ENCODE peak calls at places on chromosomes 13 and 19, in six cellular contexts. Z, L, S, U, J and A are unnamed samples.

GRCh38 chr19:49224856-49225255 is 67.3 kb downstream of the TRPM4 start:
- DNase-seq in L (peak; percentile 82), J (peak; percentile 43), Z (peak; percentile 32), U (peak; percentile 37), S (peak; percentile 50), A (peak; percentile 20)

GRCh38 chr13:33676700-33677048 is 141.3 kb upstream of the RFC3 start:
- DNase-seq in U (peak; percentile 37), S (peak; percentile 73), J (peak; percentile 54), L (peak; percentile 48), Z (peak; percentile 31), A (peak; percentile 45)

GRCh38 chr19:29694669-29695627 is 20.1 kb downstream of the C19orf12 start:
- DNase-seq in Z (peak; percentile 82), S (peak; percentile 87), J (peak; percentile 51), U (peak; percentile 92), L (peak; percentile 80), A (no peak)

GRCh38 chr13:35923347-35923746 is 207.8 kb downstream of the DCLK1 start:
- DNase-seq in U (no peak), S (peak; percentile 52), J (peak; percentile 70), L (peak; percentile 84), Z (peak; percentile 26), A (peak; percentile 50)

GRCh38 chr19:23393121-23393520 is 2.1 kb downstream of the ZNF91 start:
- DNase-seq in J (no peak), U (no peak), Z (no peak), L (no peak), S (no peak), A (no peak)

GRCh38 chr19:4575267-4575793 is 15.8 kb upstream of the SEMA6B start:
- DNase-seq in J (peak; percentile 85), S (peak; percentile 91), Z (peak; percentile 68), U (peak; percentile 64), L (peak; percentile 99), A (peak; percentile 73)

GRCh38 chr13:48412881-48413351 is at the start of gene LPAR6:
- DNase-seq in U (no peak), L (no peak), S (no peak), J (peak; percentile 81), Z (no peak), A (peak; percentile 75)

GRCh38 chr19:40599331-40600085 is 1.7 kb upstream of the LTBP4 start:
- DNase-seq in L (no peak), S (no peak), Z (no peak), U (no peak), J (no peak), A (peak; percentile 17)

GRCh38 chr19:42498387-42498786 is 29.9 kb downstream of the CEACAM1 start:
- DNase-seq in J (no peak), Z (no peak), L (no peak), S (no peak), U (no peak), A (no peak)

GRCh38 chr13:33536639-33537425 is 251.3 kb upstream of the STARD13 start:
- DNase-seq in L (peak; percentile 50), J (peak; percentile 68), Z (no peak), U (no peak), S (no peak), A (no peak)

GRCh38 chr19:38682195-38682867 is 34.9 kb downstream of the ACTN4 start:
- DNase-seq in U (no peak), S (no peak), J (no peak), L (no peak), Z (no peak), A (no peak)
- H3K4me1 ChIP-seq in U (peaks cover 92% of the 10 kb centered on the region), S (peaks cover 97% of the 10 kb centered on the region), J (peaks cover 47% of the 10 kb centered on the region), L (peaks cover 63% of the 10 kb centered on the region), Z (peaks cover 100% of the 10 kb centered on the region), A (peaks cover 36% of the 10 kb centered on the region)

GRCh38 chr13:21475115-21475514 is 16.0 kb upstream of the ZDHHC20 start:
- DNase-seq in U (no peak), L (no peak), S (no peak), J (no peak), Z (no peak), A (no peak)

GRCh38 chr13:21481359-21481758 is 22.3 kb upstream of the ZDHHC20 start:
- DNase-seq in U (no peak), S (no peak), J (no peak), Z (no peak), L (no peak), A (no peak)

GRCh38 chr13:21478881-21479808 is 20.0 kb upstream of the ZDHHC20 start:
- DNase-seq in S (no peak), Z (no peak), U (no peak), J (peak; percentile 65), L (no peak), A (peak; percentile 17)

GRCh38 chr13:21476893-21477472 is 17.9 kb upstream of the ZDHHC20 start:
- DNase-seq in L (peak; percentile 80), U (peak; percentile 73), J (peak; percentile 71), Z (peak; percentile 77), S (peak; percentile 84), A (peak; percentile 37)
- H3K27ac ChIP-seq in L (no peak overlapping the region), U (no peak overlapping the region), J (no peak overlapping the region), Z (peak overlapping the region; percentile 59), S (peak overlapping the region; percentile 30), A (no peak overlapping the region)

GRCh38 chr19:18744019-18744418 is 47.1 kb downstream of the COMP start:
- DNase-seq in S (no peak), L (no peak), Z (no peak), U (no peak), J (no peak), A (no peak)
- H3K4me1 ChIP-seq in S (peaks cover 28% of the 10 kb centered on the region), L (no peaks in the 10 kb centered on the region), Z (peaks cover 38% of the 10 kb centered on the region), U (no peaks in the 10 kb centered on the region), J (no peaks in the 10 kb centered on the region), A (no peaks in the 10 kb centered on the region)

DNA sequence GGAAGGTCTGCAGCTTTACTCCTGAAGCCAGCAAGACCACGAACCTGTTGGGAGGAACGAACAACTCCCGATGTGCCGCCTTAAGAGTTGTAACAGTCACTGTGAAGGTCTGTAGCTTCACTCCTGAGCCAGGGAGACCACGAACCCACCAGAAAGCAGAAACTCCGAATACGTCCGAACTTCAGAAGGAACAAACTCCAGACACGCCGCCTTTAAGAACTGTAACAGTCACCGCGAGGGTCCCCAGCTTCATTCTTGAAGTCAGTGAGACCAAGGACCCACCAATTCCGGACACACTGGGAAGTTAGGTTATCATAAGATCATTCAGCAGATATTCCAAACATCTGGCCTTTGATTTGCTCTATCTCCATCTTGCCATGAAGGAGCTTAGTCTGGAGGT is 1623.0 kb downstream of the SLITRK1 start:
- DNase-seq in Z (no peak), S (no peak), L (no peak), J (no peak), U (no peak), A (no peak)
- H3K27ac ChIP-seq in Z (no peak overlapping the region), S (no peak overlapping the region), L (no peak overlapping the region), J (no peak overlapping the region), U (no peak overlapping the region), A (no peak overlapping the region)

DNA sequence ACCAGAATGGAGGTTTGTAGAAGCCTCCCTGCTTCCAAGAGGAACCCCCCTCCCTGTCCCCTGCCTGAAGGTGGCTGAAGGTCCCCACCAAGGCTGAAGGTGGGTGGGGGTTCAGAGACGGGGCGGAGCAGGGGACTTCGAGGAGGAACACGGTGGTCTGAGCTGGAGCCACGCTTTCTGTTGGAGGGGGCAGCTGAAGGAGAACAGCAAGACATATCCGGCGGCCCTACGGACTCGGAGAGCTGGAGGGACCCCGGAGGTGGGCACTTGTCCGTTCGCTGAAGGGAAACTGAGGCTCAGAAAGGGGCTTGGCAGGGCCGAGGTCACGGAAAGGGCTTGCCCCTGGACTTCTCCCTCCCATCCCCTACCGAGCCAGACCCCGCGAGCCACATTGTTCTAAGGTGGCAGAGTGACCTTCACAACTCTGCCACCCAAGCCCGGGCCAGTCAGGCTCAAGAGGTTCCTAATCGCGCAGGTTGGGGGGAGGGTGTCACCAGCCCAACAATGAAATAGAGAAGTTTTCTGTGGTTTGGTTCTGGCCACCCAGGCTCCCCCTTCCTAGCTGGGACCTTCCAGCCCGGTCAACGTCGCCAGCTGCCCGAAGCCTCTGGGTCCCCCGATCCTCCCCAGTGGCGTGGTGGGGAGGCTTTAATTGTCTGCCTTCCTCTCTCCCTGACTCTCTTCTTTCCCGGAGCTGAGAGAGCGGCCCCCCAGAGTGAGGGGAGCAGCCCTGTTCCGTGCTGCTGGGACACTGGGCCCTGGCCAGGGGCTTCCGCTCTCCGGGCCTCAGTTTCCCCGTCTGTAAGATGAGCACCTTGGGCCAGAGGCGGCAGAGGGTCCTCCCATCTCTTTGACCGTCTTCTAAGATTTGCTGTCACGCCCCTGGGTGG is 15.5 kb upstream of the KCNN1 start:
- DNase-seq in S (no peak), U (no peak), Z (no peak), J (no peak), L (no peak), A (no peak)
- H3K4me1 ChIP-seq in S (peaks cover 49% of the 10 kb centered on the region), U (peaks cover 15% of the 10 kb centered on the region), Z (peaks cover 58% of the 10 kb centered on the region), J (peaks cover 2% of the 10 kb centered on the region), L (peaks cover 20% of the 10 kb centered on the region), A (peaks cover 4% of the 10 kb centered on the region)

GRCh38 chr19:18648971-18649310 is 12.1 kb downstream of the KLHL26 start:
- DNase-seq in U (peak; percentile 61), J (peak; percentile 37), S (no peak), Z (no peak), L (no peak), A (no peak)
- H3K27ac ChIP-seq in U (peak overlapping the region; percentile 81), J (peak overlapping the region; percentile 99), S (peak overlapping the region; percentile 67), Z (peak overlapping the region; percentile 92), L (no peak overlapping the region), A (no peak overlapping the region)

GRCh38 chr13:44303681-44304432 is 69.8 kb upstream of the SERP2 start:
- DNase-seq in Z (peak; percentile 78), U (peak; percentile 69), J (no peak), L (no peak), S (peak; percentile 82), A (no peak)
- H3K4me1 ChIP-seq in Z (peaks cover 76% of the 10 kb centered on the region), U (peaks cover 51% of the 10 kb centered on the region), J (peaks cover 33% of the 10 kb centered on the region), L (peaks cover 61% of the 10 kb centered on the region), S (peaks cover 80% of the 10 kb centered on the region), A (peaks cover 52% of the 10 kb centered on the region)

DNA sequence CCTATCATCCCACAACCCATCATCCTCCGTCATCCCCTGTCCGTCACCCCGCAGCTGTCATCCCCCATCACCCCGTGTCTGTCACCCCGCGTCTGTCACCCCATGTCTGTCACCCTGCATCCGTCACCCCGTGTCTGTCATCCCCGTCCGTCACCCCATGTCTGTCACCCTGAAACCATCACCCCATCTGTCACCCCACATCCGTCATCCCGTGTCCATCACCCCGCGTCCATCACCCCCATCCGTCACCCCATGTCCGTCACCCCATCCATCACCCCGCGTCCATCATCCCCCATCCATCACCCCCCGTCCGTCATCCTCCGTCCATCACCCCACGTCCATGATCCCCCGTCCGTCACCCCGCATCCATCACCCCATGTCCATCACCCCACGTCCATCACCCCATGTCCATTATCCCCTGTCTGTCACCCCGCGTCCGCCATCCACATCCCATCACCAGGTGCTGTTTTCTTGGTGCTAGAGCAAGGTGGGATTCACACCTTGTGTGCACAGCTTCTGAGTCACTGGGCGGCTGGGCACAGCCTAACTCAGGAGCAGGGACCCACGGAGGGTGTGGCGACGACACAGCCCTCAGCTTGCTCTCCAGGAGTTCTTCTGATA is 24.2 kb downstream of the RASA3 start:
- DNase-seq in L (no peak), Z (no peak), S (peak; percentile 19), J (no peak), U (peak; percentile 6), A (no peak)
- H3K27ac ChIP-seq in L (no peak overlapping the region), Z (no peak overlapping the region), S (no peak overlapping the region), J (peak overlapping the region; percentile 92), U (peak overlapping the region; percentile 92), A (no peak overlapping the region)